ENCODE peak calls at places on chromosome 5, in nine cellular contexts. Z is nephron progenitor cell, C is omental fat pad, I is neural progenitor cell, S is cardiac fibroblast, V is AG09309, T is transverse colon, G is MM.1S, X is AG04450. F is an unnamed sample.

GRCh38 chr5:135553688-135554462 is 18.1 kb upstream of the NEUROG1 start:
- DNase-seq in Z (peak; percentile 41), C (no peak), I (peak; percentile 65), S (peak; percentile 9), V (no peak), T (peak; percentile 52), G (no peak), X (no peak), F (no peak)

GRCh38 chr5:141637266-141637692 is 482 bp downstream of the RELL2 start:
- DNase-seq in Z (peak; percentile 48), C (no peak), I (peak; percentile 62), S (no peak), V (no peak), T (peak; percentile 42), G (peak; percentile 30), X (no peak), F (no peak)

GRCh38 chr5:176725521-176725920 is 78.2 kb downstream of the TSPAN17 start:
- DNase-seq in Z (no peak), C (no peak), I (peak; percentile 62), S (no peak), V (no peak), T (no peak), G (no peak), X (no peak), F (no peak)

GRCh38 chr5:154829181-154829588 is 21.2 kb downstream of the FAXDC2 start:
- DNase-seq in Z (no peak), C (no peak), I (no peak), S (no peak), V (no peak), T (peak; percentile 26), G (no peak), X (no peak), F (no peak)

GRCh38 chr5:116370886-116371285 is 203.7 kb downstream of the SEMA6A start:
- DNase-seq in Z (no peak), C (no peak), I (no peak), S (peak; percentile 65), V (no peak), T (no peak), G (no peak), X (no peak), F (no peak)

GRCh38 chr5:125756456-125756855 is 666.8 kb upstream of the GRAMD2B start:
- DNase-seq in Z (no peak), C (no peak), I (no peak), S (peak; percentile 58), V (no peak), T (no peak), G (no peak), X (no peak), F (no peak)

GRCh38 chr5:61357745-61358144 is 25.7 kb downstream of the ZSWIM6 start:
- DNase-seq in Z (no peak), C (no peak), I (peak; percentile 23), S (peak; percentile 46), V (no peak), T (no peak), G (no peak), X (no peak), F (no peak)

GRCh38 chr5:120465281-120465961 is 1.3 kb downstream of the PRR16 start:
- DNase-seq in Z (peak; percentile 74), C (no peak), I (peak; percentile 73), S (peak; percentile 68), V (peak; percentile 29), T (peak; percentile 11), G (no peak), X (no peak), F (no peak)

GRCh38 chr5:7673658-7674057 is 177.3 kb downstream of the CFAP90 start:
- DNase-seq in Z (no peak), C (no peak), I (no peak), S (no peak), V (no peak), T (no peak), G (no peak), X (no peak), F (no peak)

GRCh38 chr5:73823508-73823925 is 197.5 kb downstream of the ARHGEF28 start:
- DNase-seq in Z (no peak), C (no peak), I (no peak), S (peak; percentile 64), V (no peak), T (no peak), G (no peak), X (no peak), F (no peak)

GRCh38 chr5:60578295-60578694 is 121.7 kb downstream of the DEPDC1B start:
- DNase-seq in Z (no peak), C (no peak), I (no peak), S (no peak), V (no peak), T (no peak), G (no peak), X (no peak), F (no peak)

GRCh38 chr5:137564475-137564961 is 65.4 kb upstream of the SPOCK1 start:
- DNase-seq in Z (no peak), C (no peak), I (peak; percentile 10), S (peak; percentile 16), V (no peak), T (no peak), G (no peak), X (no peak), F (no peak)

GRCh38 chr5:124264499-124264898 is 481.9 kb downstream of the ZNF608 start:
- DNase-seq in Z (no peak), C (no peak), I (peak; percentile 28), S (no peak), V (no peak), T (no peak), G (no peak), X (peak; percentile 20), F (no peak)

GRCh38 chr5:34545164-34545563 is 111.0 kb upstream of the RAI14 start:
- DNase-seq in Z (no peak), C (no peak), I (no peak), S (no peak), V (no peak), T (no peak), G (no peak), X (no peak), F (no peak)
- TF ChIP-seq CTCF in Z (no peak), C (no peak), I (no peak), S (no peak), V (no peak), T (no peak), G (no peak), X (no peak), F (no peak)

DNA sequence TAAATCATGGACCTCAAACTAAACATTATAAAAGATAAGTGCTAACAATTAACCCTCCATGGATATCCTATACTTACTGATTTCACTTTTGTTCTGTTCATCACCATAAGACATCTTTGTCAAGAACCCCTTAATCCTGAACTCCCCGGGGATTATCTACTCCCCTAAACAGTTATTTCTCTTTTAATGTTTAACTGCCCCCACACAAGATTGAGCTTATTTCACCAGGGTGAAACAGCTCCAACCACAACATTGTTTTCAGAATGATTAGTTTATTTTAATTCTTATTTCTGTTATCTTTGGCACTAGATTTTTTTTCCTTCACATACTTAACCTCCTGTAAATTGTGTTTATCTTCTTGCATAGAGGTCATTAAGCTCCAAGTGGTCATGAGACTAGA is 103.2 kb upstream of the HCN1 start:
- DNase-seq in Z (no peak), C (no peak), I (no peak), S (no peak), V (no peak), T (no peak), G (no peak), X (no peak), F (no peak)
- TF ChIP-seq CTCF in Z (no peak), C (no peak), I (no peak), S (no peak), V (no peak), T (no peak), G (no peak), X (no peak), F (no peak)

GRCh38 chr5:1535646-1536045 is 11.9 kb upstream of the LPCAT1 start:
- DNase-seq in Z (no peak), C (no peak), I (no peak), S (no peak), V (no peak), T (no peak), G (no peak), X (no peak), F (no peak)
- TF ChIP-seq CTCF in Z (no peak), C (no peak), I (no peak), S (no peak), V (no peak), T (no peak), G (no peak), X (no peak), F (no peak)

GRCh38 chr5:3546028-3546427 is 49.6 kb upstream of the IRX1 start:
- DNase-seq in Z (no peak), C (no peak), I (no peak), S (no peak), V (no peak), T (no peak), G (no peak), X (no peak), F (no peak)
- TF ChIP-seq CTCF in Z (no peak), C (no peak), I (no peak), S (no peak), V (no peak), T (no peak), G (no peak), X (no peak), F (no peak)

DNA sequence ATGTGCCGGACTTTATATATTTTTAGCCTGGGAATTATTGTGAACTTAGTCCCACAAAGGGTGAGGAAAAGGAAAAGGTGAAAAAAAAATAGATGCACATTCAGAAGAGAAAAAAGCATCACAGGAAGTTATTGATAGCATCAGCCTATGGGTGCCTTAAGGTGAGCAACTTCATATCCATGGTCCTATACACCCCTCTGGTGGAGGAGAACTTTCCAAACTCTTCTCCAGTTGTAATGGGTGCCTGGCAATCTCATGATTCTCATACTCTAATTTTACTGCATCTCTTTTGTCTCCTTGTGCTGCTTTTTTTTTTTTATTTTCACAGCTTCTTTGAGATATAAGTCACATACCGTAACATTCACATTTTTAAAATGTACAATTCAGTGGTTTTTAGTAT is 107.4 kb downstream of the JAKMIP2 start:
- DNase-seq in Z (no peak), C (no peak), I (no peak), S (no peak), V (no peak), T (no peak), G (no peak), X (no peak), F (no peak)
- TF ChIP-seq CTCF in Z (no peak), C (no peak), I (no peak), S (no peak), V (no peak), T (peak; percentile 24), G (no peak), X (no peak), F (no peak)

F was measured in natural killer cell.